ENCODE peak calls at places on chromosomes 16 and 17, in seven cellular contexts. L is pancreas; R is K562; H is CD8-positive, alpha-beta T cell; W is OCI-LY7; F is right atrium auricular region; C is thoracic aorta. J is an unnamed sample. For H3K9me3 and H3K4me1, the result is how much of the 10 kb centered on the place peaks cover.

GRCh38 chr16:57867000-57867561 is 64.8 kb upstream of the KIFC3 start:
- DNase-seq in F (no peak), H (no peak), W (no peak), C (no peak), L (no peak), R (peak), J (no peak)

GRCh38 chr17:77882481-77883212 is 75.9 kb upstream of the TNRC6C start:
- DNase-seq in F (peak), H (peak), L (peak), W (peak), C (no peak), R (peak), J (no peak)

GRCh38 chr17:2705263-2705662 is 6.3 kb downstream of the CLUH start:
- DNase-seq in L (no peak), H (no peak), R (no peak), C (no peak), W (no peak), F (no peak), J (no peak)

GRCh38 chr16:29307598-29308507 is 98.7 kb downstream of the NPIPB11 start:
- DNase-seq in L (no peak), W (no peak), H (no peak), R (no peak), F (no peak), C (no peak), J (peak)

GRCh38 chr17:17675925-17676534 is 5.2 kb upstream of the RAI1 start:
- DNase-seq in L (no peak), F (no peak), R (no peak), H (no peak), C (no peak), W (peak), J (no peak)

GRCh38 chr16:21645261-21645721 is 7.1 kb downstream of the IGSF6 start:
- DNase-seq in C (no peak), F (peak), H (peak), W (peak), L (no peak), R (no peak), J (no peak)

GRCh38 chr17:81714412-81715106 is 2.5 kb downstream of the SLC25A10 start:
- DNase-seq in W (no peak), R (no peak), L (no peak), H (no peak), C (no peak), F (no peak), J (no peak)

GRCh38 chr16:55154956-55155355 is 169.0 kb upstream of the IRX6 start:
- DNase-seq in L (no peak), F (no peak), H (no peak), C (no peak), R (no peak), W (no peak), J (no peak)

GRCh38 chr17:17191346-17191792 is 14.8 kb downstream of the PLD6 start:
- DNase-seq in R (no peak), H (no peak), F (no peak), W (no peak), C (no peak), L (no peak), J (no peak)

GRCh38 chr17:50588391-50589111 is 28.0 kb downstream of the CACNA1G start:
- DNase-seq in W (no peak), L (no peak), F (no peak), H (no peak), C (no peak), R (no peak), J (no peak)

GRCh38 chr16:71449020-71449419 is 7.2 kb upstream of the TLE7 start:
- DNase-seq in W (no peak), L (no peak), F (no peak), R (no peak), C (no peak), H (no peak), J (no peak)
- H3K9me3 ChIP-seq in W (under half), L (under half), F (under half), R (under half), C (half or more), H (under half), J (half or more)

GRCh38 chr17:11485802-11486421 is 112.4 kb upstream of the DNAH9 start:
- DNase-seq in R (no peak), F (peak), H (no peak), L (no peak), W (no peak), C (no peak), J (no peak)
- H3K4me1 ChIP-seq in R (under half), F (under half), H (under half), L (under half), W (under half), C (under half), J (under half)

DNA sequence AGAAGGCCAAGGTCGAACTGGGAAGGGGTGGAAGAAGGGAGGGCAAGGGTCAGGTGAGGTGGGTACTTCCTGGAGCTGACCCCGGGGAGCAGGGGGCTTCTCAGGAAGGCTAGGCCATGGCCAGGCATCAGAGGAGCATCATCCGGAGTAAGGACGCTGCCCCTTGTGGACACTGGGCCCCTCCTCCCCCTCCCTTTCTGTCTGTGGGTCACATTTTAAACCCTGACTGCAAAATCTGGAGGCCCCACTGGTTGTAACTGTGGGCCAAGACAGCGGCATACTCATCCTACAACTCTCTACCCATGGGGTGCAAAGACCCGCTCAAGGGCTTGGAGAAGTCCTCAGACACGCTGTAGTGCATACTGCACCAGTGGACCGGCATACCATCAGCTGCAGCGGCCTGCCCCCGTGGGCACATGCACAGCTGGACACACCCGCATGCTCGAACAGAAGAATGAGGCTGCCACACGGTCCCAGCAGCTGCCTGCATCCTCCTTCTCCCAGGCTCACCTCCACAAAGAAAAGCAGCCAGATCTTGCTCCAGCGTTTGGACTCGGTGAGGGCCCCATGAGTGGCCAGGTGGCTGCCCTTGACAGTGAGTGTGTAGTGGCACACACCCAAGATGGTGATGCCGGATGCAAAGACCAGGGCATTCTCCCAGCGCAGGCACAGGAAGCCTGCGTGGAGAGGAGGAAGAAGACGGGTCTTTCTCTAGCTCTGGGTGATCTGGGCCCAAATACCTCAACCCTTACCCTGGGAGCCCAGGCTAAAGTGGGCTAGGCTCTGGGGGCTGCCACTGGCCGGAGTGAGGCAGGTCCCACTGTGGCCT is 1.2 kb downstream of the FADS6 start:
- DNase-seq in W (no peak), R (no peak), C (no peak), H (no peak), F (no peak), L (no peak), J (no peak)
- TF ChIP-seq CTCF in W (no peak), R (no peak), C (no peak), H (no peak), F (no peak), L (no peak), J (no peak)

GRCh38 chr17:69828087-69828486 is 246.9 kb upstream of the KCNJ16 start:
- DNase-seq in C (no peak), R (no peak), H (no peak), F (no peak), L (peak), W (no peak), J (no peak)
- H3K9me3 ChIP-seq in C (under half), R (under half), H (under half), F (under half), L (under half), W (under half), J (under half)

DNA sequence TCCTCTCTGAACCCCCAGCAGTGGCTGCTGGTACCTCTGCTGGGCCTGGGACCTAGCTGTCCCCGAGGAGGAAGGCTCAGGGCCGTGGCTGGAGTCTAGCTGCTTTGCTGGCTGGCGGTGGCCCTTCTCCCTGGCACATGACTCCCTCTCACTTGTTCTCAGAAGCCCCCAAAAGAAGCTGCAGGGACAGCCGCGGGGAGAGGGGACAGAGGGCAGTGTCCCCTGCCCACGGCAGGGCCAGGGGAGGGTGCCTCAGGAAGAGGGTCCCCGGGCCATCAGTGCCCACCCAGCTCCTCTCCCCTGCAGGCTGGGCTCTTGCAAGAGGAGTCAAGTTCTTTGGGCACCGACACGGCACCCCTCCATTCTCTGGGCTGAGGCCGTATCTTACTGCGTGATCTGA is 46.6 kb downstream of the VAC14 start:
- DNase-seq in R (no peak), W (no peak), F (no peak), H (no peak), L (no peak), C (no peak), J (no peak)
- H3K4me1 ChIP-seq in R (under half), W (under half), F (under half), H (under half), L (under half), C (under half), J (under half)

GRCh38 chr16:22977294-22977697 is 163.3 kb downstream of the HS3ST2 start:
- DNase-seq in W (peak), L (no peak), F (no peak), H (no peak), C (no peak), R (peak), J (no peak)
- TF ChIP-seq CTCF in W (peak), L (no peak), F (no peak), H (no peak), C (no peak), R (peak), J (peak)

GRCh38 chr17:70875729-70876344 is 706.5 kb downstream of the KCNJ2 start:
- DNase-seq in W (no peak), L (no peak), F (no peak), R (no peak), C (no peak), H (no peak), J (no peak)
- H3K9me3 ChIP-seq in W (under half), L (under half), F (under half), R (under half), C (under half), H (under half), J (under half)